ENCODE peak calls at places on chromosomes 4 and X, in five cellular contexts. H is T-helper 1 cell; E is CD4-positive, alpha-beta memory T cell; Y is activated CD4-positive, alpha-beta T cell treated with anti-CD3 and anti-CD28 coated beads for 4 hours; L is right lobe of liver. Z is an unnamed sample.

GRCh38 chr4:48127882-48128394 is 6.1 kb downstream of the TXK start:
- DNase-seq in H (peak), Y (peak), E (peak), L (peak), Z (no peak)

GRCh38 chrX:53073115-53073581 is 9.0 kb upstream of the TSPYL2 start:
- DNase-seq in E (no peak), Y (no peak), L (no peak), H (no peak), Z (no peak)

GRCh38 chr4:155512812-155513211 is 136.0 kb upstream of the MAP9 start:
- DNase-seq in H (no peak), E (no peak), L (no peak), Y (no peak), Z (no peak)

GRCh38 chrX:57871463-57871862 is 38.8 kb downstream of the ZXDA start:
- DNase-seq in L (no peak), Y (no peak), H (no peak), E (no peak), Z (no peak)

GRCh38 chr4:114019276-114019971 is 40.0 kb upstream of the ARSJ start:
- DNase-seq in Y (no peak), E (no peak), L (no peak), H (no peak), Z (no peak)

GRCh38 chrX:22323541-22323940 is 50.8 kb downstream of the CBLL2 start:
- DNase-seq in Y (no peak), E (no peak), L (no peak), H (no peak), Z (no peak)

GRCh38 chr4:118224239-118224829 is 128.5 kb downstream of the PRSS12 start:
- DNase-seq in Y (no peak), E (no peak), H (no peak), L (no peak), Z (no peak)

GRCh38 chrX:136835761-136836160 is 44.8 kb downstream of the RBMX start:
- DNase-seq in Y (no peak), E (no peak), L (no peak), H (no peak), Z (no peak)

GRCh38 chrX:74248889-74249288 is 55.1 kb upstream of the ZCCHC13 start:
- DNase-seq in E (no peak), H (no peak), L (no peak), Y (no peak), Z (no peak)

GRCh38 chr4:2177443-2178093 is 64.4 kb downstream of the HAUS3 start:
- DNase-seq in Y (no peak), L (no peak), H (no peak), E (no peak), Z (no peak)

Z was measured in CD14-positive monocyte.